ENCODE peak calls at places on chromosomes 11 and 22, in six cellular contexts. F, Q, T, Z, S and V are unnamed samples.

GRCh38 chr11:38648597-38648996 is 2050.6 kb upstream of the RAG2 start:
- DNase-seq in T (no peak), Z (no peak), Q (no peak), F (no peak), S (no peak), V (no peak)

GRCh38 chr11:72741849-72742521 is 10.2 kb downstream of the ARAP1 start:
- DNase-seq in T (no peak), F (peak; percentile 57), Z (no peak), Q (peak; percentile 58), S (no peak), V (no peak)

GRCh38 chr11:100753562-100753961 is 66.5 kb downstream of the ARHGAP42 start:
- DNase-seq in T (no peak), Z (no peak), S (no peak), F (no peak), Q (no peak), V (peak; percentile 31)

GRCh38 chr11:75158241-75158640 is 7.3 kb downstream of the SLCO2B1 start:
- DNase-seq in Q (no peak), S (no peak), Z (no peak), T (no peak), F (no peak), V (no peak)

GRCh38 chr22:19371893-19372292 is 59.6 kb downstream of the HIRA start:
- DNase-seq in Z (no peak), Q (no peak), T (no peak), S (no peak), F (no peak), V (no peak)

GRCh38 chr11:115047631-115048030 is 369.3 kb downstream of the NXPE2 start:
- DNase-seq in Z (no peak), T (no peak), S (no peak), F (no peak), Q (no peak), V (no peak)

GRCh38 chr11:45482331-45482730 is 183.1 kb downstream of the CHST1 start:
- DNase-seq in T (no peak), Z (no peak), F (no peak), Q (no peak), S (no peak), V (no peak)

GRCh38 chr11:76783294-76783900 is at the start of gene TSKU:
- DNase-seq in F (no peak), Z (no peak), T (no peak), S (no peak), Q (no peak), V (no peak)

GRCh38 chr11:64531422-64531821 is 59.6 kb upstream of the SLC22A12 start:
- DNase-seq in S (no peak), Z (no peak), T (no peak), Q (no peak), F (no peak), V (no peak)

GRCh38 chr22:40385041-40385782 is 14.8 kb downstream of the SGSM3 start:
- DNase-seq in S (no peak), T (no peak), Z (no peak), Q (no peak), F (no peak), V (no peak)

GRCh38 chr11:75786101-75786736 is 17.6 kb downstream of the DGAT2 start:
- DNase-seq in Q (peak; percentile 87), S (no peak), Z (no peak), T (no peak), F (peak; percentile 98), V (no peak)

GRCh38 chr11:24592342-24592741 is 95.5 kb downstream of the LUZP2 start:
- DNase-seq in S (no peak), Q (no peak), Z (peak; percentile 74), T (no peak), F (no peak), V (no peak)

GRCh38 chr11:125289419-125290088 is 125.0 kb downstream of the PKNOX2 start:
- DNase-seq in Z (no peak), T (no peak), S (no peak), Q (no peak), F (no peak), V (peak; percentile 44)

GRCh38 chr11:67367836-67368227 is 5.6 kb downstream of the CLCF1 start:
- DNase-seq in S (no peak), T (no peak), Q (no peak), Z (no peak), F (no peak), V (no peak)

GRCh38 chr11:67369801-67370284 is 3.6 kb downstream of the CLCF1 start:
- DNase-seq in Z (no peak), F (no peak), S (no peak), Q (peak; percentile 71), T (no peak), V (no peak)

GRCh38 chr11:67368621-67369020 is 4.8 kb downstream of the CLCF1 start:
- DNase-seq in Z (no peak), S (no peak), F (no peak), Q (no peak), T (no peak), V (no peak)

GRCh38 chr11:67370351-67371076 is 2.9 kb downstream of the CLCF1 start:
- DNase-seq in Z (no peak), T (no peak), Q (peak; percentile 84), F (no peak), S (peak; percentile 59), V (peak; percentile 49)

DNA sequence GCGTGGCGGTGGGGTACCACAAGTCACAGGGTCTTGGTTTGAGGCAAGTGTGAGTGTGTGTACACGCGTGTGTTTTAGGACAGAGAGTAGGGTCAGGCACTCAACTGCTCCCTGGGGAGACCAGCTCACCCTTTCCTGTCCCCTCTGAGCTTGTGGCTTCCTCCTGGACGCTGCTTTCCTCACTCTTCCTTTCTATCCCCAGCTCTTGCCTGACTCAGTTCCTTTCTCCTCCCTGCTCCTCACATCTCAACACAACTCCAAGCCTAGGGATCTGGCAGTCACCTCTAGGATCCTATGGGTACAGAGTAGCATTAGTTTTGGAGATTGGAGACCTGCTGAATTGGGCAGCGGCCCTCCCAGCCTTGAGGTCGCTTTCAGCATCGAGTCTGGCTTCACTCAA is 4.1 kb downstream of the CLCF1 start:
- DNase-seq in Q (no peak), S (no peak), T (no peak), F (no peak), Z (no peak), V (no peak)
- H3K27me3 ChIP-seq in Q (no peaks in the 10 kb centered on the region), S (no peaks in the 10 kb centered on the region), T (no peaks in the 10 kb centered on the region), F (no peaks in the 10 kb centered on the region), Z (no peaks in the 10 kb centered on the region), V (peaks cover 5% of the 10 kb centered on the region)

GRCh38 chr11:83628622-83629347 is 342.6 kb upstream of the CCDC90B start:
- DNase-seq in Q (no peak), F (no peak), T (no peak), Z (no peak), S (no peak), V (no peak)
- H3K4me3 ChIP-seq in Q (no peak overlapping the region), F (no peak overlapping the region), T (no peak overlapping the region), Z (no peak overlapping the region), S (no peak overlapping the region), V (no peak overlapping the region)

DNA sequence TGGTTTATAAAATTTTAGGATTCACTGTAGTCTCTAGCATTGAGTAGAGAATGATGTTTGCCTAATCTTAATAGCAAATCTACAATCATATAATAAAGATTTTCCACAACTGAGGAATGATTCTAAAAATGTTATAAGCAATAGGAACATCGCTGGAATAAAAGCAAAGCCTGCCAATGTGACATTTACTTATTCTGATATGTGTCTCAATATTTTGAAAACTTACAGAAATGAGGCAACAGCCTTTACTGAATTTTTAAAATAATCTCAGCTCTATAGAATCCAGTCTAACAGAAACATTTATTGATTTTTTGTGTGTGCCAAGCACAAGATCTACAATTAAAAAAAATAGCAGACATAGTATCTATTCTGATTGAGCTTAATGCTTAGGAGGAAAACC is 303.7 kb upstream of the CCDC179 start:
- DNase-seq in S (no peak), Z (no peak), F (no peak), Q (no peak), T (no peak), V (no peak)
- H3K9me3 ChIP-seq in S (no peaks in the 10 kb centered on the region), Z (no peaks in the 10 kb centered on the region), F (no peaks in the 10 kb centered on the region), Q (no peaks in the 10 kb centered on the region), T (peaks cover 5% of the 10 kb centered on the region), V (no peaks in the 10 kb centered on the region)

GRCh38 chr22:20434264-20434751 is 3.3 kb downstream of the SCARF2 start:
- DNase-seq in S (no peak), F (no peak), T (no peak), Q (no peak), Z (no peak), V (no peak)
- H3K27me3 ChIP-seq in S (no peaks in the 10 kb centered on the region), F (peaks cover 3% of the 10 kb centered on the region), T (no peaks in the 10 kb centered on the region), Q (peaks cover 34% of the 10 kb centered on the region), Z (no peaks in the 10 kb centered on the region), V (peaks cover 48% of the 10 kb centered on the region)

GRCh38 chr11:62879554-62879953 is 1.1 kb upstream of the SLC3A2 start:
- DNase-seq in F (no peak), Z (peak; percentile 43), S (no peak), T (no peak), Q (no peak), V (peak; percentile 65)
- H3K4me3 ChIP-seq in F (no peak overlapping the region), Z (no peak overlapping the region), S (peak overlapping the region; percentile 100), T (peak overlapping the region; percentile 75), Q (no peak overlapping the region), V (no peak overlapping the region)

GRCh38 chr11:97961431-97961830 is 1059.3 kb upstream of the CNTN5 start:
- DNase-seq in Q (no peak), T (no peak), S (no peak), F (no peak), Z (no peak), V (no peak)
- H3K9me3 ChIP-seq in Q (no peaks in the 10 kb centered on the region), T (peaks cover 3% of the 10 kb centered on the region), S (no peaks in the 10 kb centered on the region), F (no peaks in the 10 kb centered on the region), Z (no peaks in the 10 kb centered on the region), V (no peaks in the 10 kb centered on the region)